ENCODE peak calls at places on chromosome 5, in ten cellular contexts. One of them, this sample, is unnamed.

GRCh38 chr5:78622302-78622971 is 26.1 kb downstream of the LHFPL2 start:
- DNase-seq in tibial nerve: no peak
- DNase-seq in A549: no peak
- DNase-seq in thyroid gland: no peak
- DNase-seq in uterus: no peak
- DNase-seq in transverse colon: no peak
- DNase-seq in IMR-90: no peak
- DNase-seq in stomach: no peak
- DNase-seq in endothelial cell of umbilical vein: no peak
- DNase-seq in heart left ventricle: no peak
- DNase-seq in this sample: no peak

GRCh38 chr5:141637266-141637692 is 482 bp downstream of the RELL2 start:
- DNase-seq in tibial nerve: no peak
- DNase-seq in A549: no peak
- DNase-seq in thyroid gland: no peak
- DNase-seq in uterus: no peak
- DNase-seq in transverse colon: peak
- DNase-seq in IMR-90: no peak
- DNase-seq in stomach: peak
- DNase-seq in endothelial cell of umbilical vein: no peak
- DNase-seq in heart left ventricle: peak
- DNase-seq in this sample: no peak

GRCh38 chr5:171893290-171893890 is 107.8 kb downstream of the SMIM23 start:
- DNase-seq in tibial nerve: no peak
- DNase-seq in A549: no peak
- DNase-seq in thyroid gland: no peak
- DNase-seq in uterus: no peak
- DNase-seq in transverse colon: no peak
- DNase-seq in IMR-90: peak
- DNase-seq in stomach: no peak
- DNase-seq in endothelial cell of umbilical vein: no peak
- DNase-seq in heart left ventricle: no peak
- DNase-seq in this sample: no peak

GRCh38 chr5:67031689-67032088 is 164.9 kb downstream of the CD180 start:
- DNase-seq in tibial nerve: no peak
- DNase-seq in A549: no peak
- DNase-seq in thyroid gland: no peak
- DNase-seq in uterus: no peak
- DNase-seq in transverse colon: no peak
- DNase-seq in IMR-90: no peak
- DNase-seq in stomach: no peak
- DNase-seq in endothelial cell of umbilical vein: no peak
- DNase-seq in heart left ventricle: no peak
- DNase-seq in this sample: no peak

GRCh38 chr5:56247596-56247995 is 14.5 kb upstream of the ANKRD55 start:
- DNase-seq in tibial nerve: no peak
- DNase-seq in A549: no peak
- DNase-seq in thyroid gland: no peak
- DNase-seq in uterus: no peak
- DNase-seq in transverse colon: no peak
- DNase-seq in IMR-90: peak
- DNase-seq in stomach: no peak
- DNase-seq in endothelial cell of umbilical vein: peak
- DNase-seq in heart left ventricle: no peak
- DNase-seq in this sample: no peak

GRCh38 chr5:172492097-172492840 is 37.9 kb upstream of the SH3PXD2B start:
- DNase-seq in tibial nerve: no peak
- DNase-seq in A549: no peak
- DNase-seq in thyroid gland: no peak
- DNase-seq in uterus: no peak
- DNase-seq in transverse colon: no peak
- DNase-seq in IMR-90: no peak
- DNase-seq in stomach: no peak
- DNase-seq in endothelial cell of umbilical vein: no peak
- DNase-seq in heart left ventricle: no peak
- DNase-seq in this sample: no peak

GRCh38 chr5:149069711-149070110 is 6.8 kb upstream of the SH3TC2 start:
- DNase-seq in tibial nerve: no peak
- DNase-seq in A549: no peak
- DNase-seq in thyroid gland: no peak
- DNase-seq in uterus: no peak
- DNase-seq in transverse colon: no peak
- DNase-seq in IMR-90: no peak
- DNase-seq in stomach: no peak
- DNase-seq in endothelial cell of umbilical vein: no peak
- DNase-seq in heart left ventricle: no peak
- DNase-seq in this sample: no peak

GRCh38 chr5:129749101-129749500 is 1.2 kb downstream of the MINAR2 start:
- DNase-seq in tibial nerve: no peak
- DNase-seq in A549: no peak
- DNase-seq in thyroid gland: no peak
- DNase-seq in uterus: no peak
- DNase-seq in transverse colon: no peak
- DNase-seq in IMR-90: no peak
- DNase-seq in stomach: no peak
- DNase-seq in endothelial cell of umbilical vein: no peak
- DNase-seq in heart left ventricle: no peak
- DNase-seq in this sample: no peak

GRCh38 chr5:147437161-147437596 is 72.7 kb downstream of the DPYSL3 start:
- DNase-seq in tibial nerve: no peak
- DNase-seq in A549: no peak
- DNase-seq in thyroid gland: no peak
- DNase-seq in uterus: no peak
- DNase-seq in transverse colon: no peak
- DNase-seq in IMR-90: peak
- DNase-seq in stomach: no peak
- DNase-seq in endothelial cell of umbilical vein: no peak
- DNase-seq in heart left ventricle: no peak
- DNase-seq in this sample: no peak

GRCh38 chr5:33379757-33380156 is 61.0 kb upstream of the TARS1 start:
- DNase-seq in tibial nerve: no peak
- DNase-seq in A549: peak
- DNase-seq in thyroid gland: no peak
- DNase-seq in uterus: no peak
- DNase-seq in transverse colon: no peak
- DNase-seq in IMR-90: peak
- DNase-seq in stomach: no peak
- DNase-seq in endothelial cell of umbilical vein: peak
- DNase-seq in heart left ventricle: no peak
- DNase-seq in this sample: no peak

GRCh38 chr5:38712416-38712815 is 133.4 kb upstream of the OSMR start:
- DNase-seq in tibial nerve: no peak
- DNase-seq in A549: no peak
- DNase-seq in thyroid gland: no peak
- DNase-seq in uterus: no peak
- DNase-seq in transverse colon: no peak
- DNase-seq in IMR-90: no peak
- DNase-seq in stomach: no peak
- DNase-seq in endothelial cell of umbilical vein: no peak
- DNase-seq in heart left ventricle: no peak
- DNase-seq in this sample: no peak

GRCh38 chr5:8457187-8458037 is 588.5 kb downstream of the MTRR start:
- DNase-seq in tibial nerve: peak
- DNase-seq in A549: peak
- DNase-seq in thyroid gland: peak
- DNase-seq in uterus: peak
- DNase-seq in transverse colon: peak
- DNase-seq in IMR-90: peak
- DNase-seq in stomach: peak
- DNase-seq in endothelial cell of umbilical vein: peak
- DNase-seq in heart left ventricle: peak
- DNase-seq in this sample: peak
- TF ChIP-seq POLR2A in tibial nerve: no peak
- TF ChIP-seq POLR2A in A549: no peak
- TF ChIP-seq POLR2A in thyroid gland: peak
- TF ChIP-seq POLR2A in uterus: no peak
- TF ChIP-seq POLR2A in transverse colon: peak
- TF ChIP-seq POLR2A in IMR-90: peak
- TF ChIP-seq POLR2A in stomach: no peak
- TF ChIP-seq POLR2A in endothelial cell of umbilical vein: peak
- TF ChIP-seq POLR2A in heart left ventricle: no peak
- TF ChIP-seq POLR2A in this sample: no peak

DNA sequence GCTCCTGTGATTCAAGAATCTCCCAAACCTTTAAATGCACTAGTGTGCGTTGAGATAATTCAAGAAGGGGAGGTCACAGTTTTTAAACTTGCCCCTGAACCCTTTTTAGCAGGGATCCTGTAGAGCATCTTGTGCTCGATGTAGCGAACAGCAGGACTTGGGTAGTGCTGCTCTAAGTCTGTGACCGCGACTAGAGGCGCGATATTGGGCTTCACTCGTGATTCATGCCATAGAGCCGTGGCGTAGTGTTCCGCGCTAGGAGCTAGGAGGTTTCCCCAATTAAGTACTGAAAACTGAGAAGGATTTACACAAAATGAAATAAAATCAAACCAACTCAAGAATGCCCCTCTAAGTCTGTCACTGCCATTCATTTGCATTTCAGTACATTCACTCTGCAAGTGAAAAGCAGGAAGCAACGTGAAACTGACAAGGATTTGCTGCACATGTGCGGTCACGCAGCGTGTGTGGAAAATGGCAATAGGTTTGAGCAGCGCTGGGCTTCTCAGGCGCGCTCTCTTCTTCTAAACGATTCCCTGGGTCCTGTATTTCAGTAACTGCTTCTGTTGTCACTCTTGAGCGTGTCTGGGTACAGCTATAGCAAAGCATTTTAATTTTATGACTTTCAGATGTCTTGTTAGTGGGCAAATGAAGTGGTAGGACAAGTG is 1135.9 kb upstream of the WWC1 start:
- DNase-seq in tibial nerve: no peak
- DNase-seq in A549: no peak
- DNase-seq in thyroid gland: no peak
- DNase-seq in uterus: no peak
- DNase-seq in transverse colon: no peak
- DNase-seq in IMR-90: no peak
- DNase-seq in stomach: no peak
- DNase-seq in endothelial cell of umbilical vein: no peak
- DNase-seq in heart left ventricle: no peak
- DNase-seq in this sample: no peak
- H3K4me3 ChIP-seq in tibial nerve: no peak
- H3K4me3 ChIP-seq in A549: no peak
- H3K4me3 ChIP-seq in thyroid gland: no peak
- H3K4me3 ChIP-seq in uterus: no peak
- H3K4me3 ChIP-seq in transverse colon: no peak
- H3K4me3 ChIP-seq in IMR-90: no peak
- H3K4me3 ChIP-seq in stomach: no peak
- H3K4me3 ChIP-seq in endothelial cell of umbilical vein: no peak
- H3K4me3 ChIP-seq in heart left ventricle: no peak
- H3K4me3 ChIP-seq in this sample: no peak

GRCh38 chr5:93062548-93062947 is 518.5 kb downstream of the NR2F1-AS1 start:
- DNase-seq in tibial nerve: no peak
- DNase-seq in A549: peak
- DNase-seq in thyroid gland: no peak
- DNase-seq in uterus: no peak
- DNase-seq in transverse colon: no peak
- DNase-seq in IMR-90: no peak
- DNase-seq in stomach: no peak
- DNase-seq in endothelial cell of umbilical vein: peak
- DNase-seq in heart left ventricle: no peak
- DNase-seq in this sample: no peak
- TF ChIP-seq CTCF in tibial nerve: no peak
- TF ChIP-seq CTCF in A549: no peak
- TF ChIP-seq CTCF in thyroid gland: no peak
- TF ChIP-seq CTCF in uterus: no peak
- TF ChIP-seq CTCF in transverse colon: no peak
- TF ChIP-seq CTCF in IMR-90: peak
- TF ChIP-seq CTCF in stomach: no peak
- TF ChIP-seq CTCF in endothelial cell of umbilical vein: peak
- TF ChIP-seq CTCF in heart left ventricle: no peak
- TF ChIP-seq CTCF in this sample: no peak

GRCh38 chr5:140345919-140346347 is 470 bp downstream of the HBEGF start:
- DNase-seq in tibial nerve: no peak
- DNase-seq in A549: peak
- DNase-seq in thyroid gland: peak
- DNase-seq in uterus: peak
- DNase-seq in transverse colon: peak
- DNase-seq in IMR-90: peak
- DNase-seq in stomach: peak
- DNase-seq in endothelial cell of umbilical vein: peak
- DNase-seq in heart left ventricle: peak
- DNase-seq in this sample: no peak

GRCh38 chr5:140347382-140347781 is 979 bp upstream of the HBEGF start:
- DNase-seq in tibial nerve: no peak
- DNase-seq in A549: no peak
- DNase-seq in thyroid gland: no peak
- DNase-seq in uterus: no peak
- DNase-seq in transverse colon: no peak
- DNase-seq in IMR-90: no peak
- DNase-seq in stomach: no peak
- DNase-seq in endothelial cell of umbilical vein: no peak
- DNase-seq in heart left ventricle: no peak
- DNase-seq in this sample: no peak

GRCh38 chr5:140348104-140348503 is 1.7 kb upstream of the HBEGF start:
- DNase-seq in tibial nerve: no peak
- DNase-seq in A549: no peak
- DNase-seq in thyroid gland: no peak
- DNase-seq in uterus: no peak
- DNase-seq in transverse colon: peak
- DNase-seq in IMR-90: no peak
- DNase-seq in stomach: no peak
- DNase-seq in endothelial cell of umbilical vein: no peak
- DNase-seq in heart left ventricle: no peak
- DNase-seq in this sample: no peak

GRCh38 chr5:140344683-140345423 is 1.6 kb downstream of the HBEGF start:
- DNase-seq in tibial nerve: no peak
- DNase-seq in A549: no peak
- DNase-seq in thyroid gland: peak
- DNase-seq in uterus: no peak
- DNase-seq in transverse colon: peak
- DNase-seq in IMR-90: peak
- DNase-seq in stomach: peak
- DNase-seq in endothelial cell of umbilical vein: no peak
- DNase-seq in heart left ventricle: no peak
- DNase-seq in this sample: no peak

DNA sequence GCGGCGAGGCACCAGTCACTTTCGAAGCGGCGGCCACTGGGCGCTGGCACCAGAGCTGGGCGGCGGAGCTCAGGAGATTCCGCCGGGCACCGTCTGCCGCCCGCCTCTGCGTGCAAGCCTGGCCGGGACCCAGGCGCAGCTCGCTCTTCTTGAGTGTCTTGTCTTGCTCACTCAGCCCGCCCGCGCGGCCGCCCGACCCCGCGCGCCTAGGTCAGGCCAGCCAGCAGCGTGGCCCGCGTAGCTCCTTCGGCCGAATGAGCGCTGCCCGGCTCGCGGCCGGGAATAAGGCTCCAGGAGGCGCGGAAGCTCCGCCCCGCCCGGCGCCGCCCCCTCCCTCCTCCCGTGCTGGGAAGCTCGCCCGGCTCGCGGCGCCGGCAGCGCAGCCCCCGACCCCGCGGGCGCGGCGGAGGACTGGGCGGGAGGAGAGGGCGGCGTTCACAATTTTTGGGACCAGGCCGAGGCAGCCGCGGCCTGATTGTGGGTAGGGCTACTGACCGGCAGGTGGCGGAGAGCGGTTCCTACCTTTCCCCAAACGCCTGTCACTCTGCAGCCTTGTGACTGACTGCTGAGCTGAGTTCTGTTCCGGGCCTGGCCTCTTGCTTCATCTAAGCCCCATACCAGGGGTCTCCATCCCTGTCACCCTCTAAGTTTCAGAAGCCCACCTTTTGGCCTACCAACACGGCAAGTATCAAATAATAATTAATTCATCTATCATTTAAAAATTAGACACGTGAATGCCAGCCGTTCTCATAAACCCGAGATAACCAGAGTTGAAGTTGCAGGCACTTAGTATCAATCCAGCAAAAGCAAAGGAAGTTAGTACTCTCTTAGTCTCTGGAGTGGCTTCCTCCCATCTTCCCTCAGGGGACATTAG is at the start of gene HBEGF:
- DNase-seq in tibial nerve: peak
- DNase-seq in A549: peak
- DNase-seq in thyroid gland: peak
- DNase-seq in uterus: peak
- DNase-seq in transverse colon: peak
- DNase-seq in IMR-90: peak
- DNase-seq in stomach: peak
- DNase-seq in endothelial cell of umbilical vein: peak
- DNase-seq in heart left ventricle: peak
- DNase-seq in this sample: peak
- TF ChIP-seq POLR2A in tibial nerve: peak
- TF ChIP-seq POLR2A in A549: peak
- TF ChIP-seq POLR2A in thyroid gland: peak
- TF ChIP-seq POLR2A in uterus: peak
- TF ChIP-seq POLR2A in transverse colon: peak
- TF ChIP-seq POLR2A in IMR-90: peak
- TF ChIP-seq POLR2A in stomach: no peak
- TF ChIP-seq POLR2A in endothelial cell of umbilical vein: peak
- TF ChIP-seq POLR2A in heart left ventricle: peak
- TF ChIP-seq POLR2A in this sample: peak

This sample was measured in lower leg skin.